ENCODE peak calls at places on chromosome 7, in four cellular contexts. C is thoracic aorta; K is tibial artery; V is CD8-positive, alpha-beta T cell. G is an unnamed sample.

GRCh38 chr7:155449008-155449879 is 8.7 kb upstream of the EN2 start:
- DNase-seq in C (no peak), V (no peak), K (no peak), G (no peak)

GRCh38 chr7:4833176-4833575 is 28.7 kb downstream of the PAPOLB start:
- DNase-seq in V (no peak), C (no peak), K (no peak), G (no peak)

GRCh38 chr7:155291045-155291530 is 6.6 kb upstream of the INSIG1 start:
- DNase-seq in V (no peak), K (no peak), C (no peak), G (no peak)

GRCh38 chr7:147923841-147924240 is 666.7 kb upstream of the C7orf33 start:
- DNase-seq in V (no peak), K (no peak), C (no peak), G (no peak)

GRCh38 chr7:28747404-28747803 is 210.7 kb downstream of the TRIL start:
- DNase-seq in V (no peak), C (no peak), K (no peak), G (no peak)

GRCh38 chr7:63067897-63068585 is 930.6 kb upstream of the ZNF722 start:
- DNase-seq in K (peak), V (no peak), C (no peak), G (no peak)

GRCh38 chr7:44194069-44194468 is 4.8 kb upstream of the GCK start:
- DNase-seq in C (no peak), V (no peak), K (no peak), G (no peak)

GRCh38 chr7:101973130-101973529 is 155.7 kb downstream of the CUX1 start:
- DNase-seq in C (no peak), K (no peak), V (no peak), G (no peak)

DNA sequence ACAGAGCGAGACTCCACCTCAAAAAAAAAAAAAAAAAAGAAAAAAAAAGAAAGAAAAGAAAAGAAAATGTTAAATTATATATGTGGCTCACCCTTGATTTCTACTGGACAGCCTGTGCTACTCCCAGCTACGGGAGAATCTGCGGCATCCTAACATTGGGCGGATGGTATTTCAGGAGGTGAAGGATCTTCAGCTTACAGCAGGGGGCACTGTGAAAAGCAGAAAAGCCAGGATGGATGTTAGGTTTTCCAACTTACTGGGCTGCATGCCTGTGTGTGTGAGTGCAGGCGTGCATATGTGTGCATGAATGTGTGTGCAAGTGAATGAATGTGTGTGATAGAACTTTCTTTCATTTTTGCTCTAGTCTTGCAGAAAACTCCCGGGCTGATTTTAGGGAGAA is 1066.5 kb downstream of the TYW1 start:
- DNase-seq in C (no peak), K (no peak), V (no peak), G (no peak)
- TF ChIP-seq CTCF in C (no peak), K (peak), V (no peak), G (peak)

GRCh38 chr7:84941936-84942335 is 244.9 kb downstream of the SEMA3D start:
- DNase-seq in C (no peak), K (no peak), V (no peak), G (no peak)
- TF ChIP-seq CTCF in C (no peak), K (no peak), V (no peak), G (no peak)

DNA sequence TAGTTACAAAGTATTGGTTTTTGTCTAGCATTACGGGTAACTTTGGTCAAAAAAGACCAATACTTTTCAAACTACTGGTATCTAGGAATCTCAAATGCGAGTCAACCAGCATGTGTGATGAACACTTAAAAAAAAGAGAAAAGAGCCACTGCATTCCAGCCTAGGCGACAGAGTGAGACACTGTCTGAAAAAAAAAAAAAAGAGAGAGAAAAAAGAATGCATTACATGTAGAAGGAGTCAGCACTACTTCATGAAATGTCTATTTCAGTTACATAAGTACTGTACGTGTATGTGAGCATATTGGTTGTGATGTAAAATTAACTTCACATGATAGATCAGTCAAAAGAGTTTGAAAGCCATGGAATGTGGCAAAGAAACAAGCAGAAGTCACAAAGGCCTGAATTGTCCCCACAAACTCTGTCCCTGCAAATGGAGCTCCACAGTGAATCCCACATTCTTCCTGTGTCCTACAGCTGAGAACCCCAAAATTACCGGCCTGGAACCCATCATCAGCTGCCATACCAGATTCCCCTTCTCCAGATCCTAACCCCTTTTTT is 1.6 kb downstream of the DENND11 start:
- DNase-seq in C (no peak), V (no peak), K (no peak), G (no peak)
- TF ChIP-seq CTCF in C (no peak), V (no peak), K (no peak), G (no peak)

GRCh38 chr7:148979827-148980226 is 48.5 kb downstream of the PDIA4 start:
- DNase-seq in V (no peak), C (no peak), K (no peak), G (no peak)

GRCh38 chr7:148986737-148987009 is 41.6 kb downstream of the PDIA4 start:
- DNase-seq in C (no peak), V (no peak), K (no peak), G (no peak)

GRCh38 chr7:148987010-148987750 is 41.1 kb downstream of the PDIA4 start:
- DNase-seq in K (peak), V (peak), C (peak), G (peak)

GRCh38 chr7:148983220-148984146 is 44.8 kb downstream of the PDIA4 start:
- DNase-seq in C (peak), K (no peak), V (peak), G (peak)

GRCh38 chr7:148982596-148983219 is 45.6 kb downstream of the PDIA4 start:
- DNase-seq in V (no peak), C (no peak), K (no peak), G (no peak)
- TF ChIP-seq CTCF in V (no peak), C (no peak), K (no peak), G (no peak)

DNA sequence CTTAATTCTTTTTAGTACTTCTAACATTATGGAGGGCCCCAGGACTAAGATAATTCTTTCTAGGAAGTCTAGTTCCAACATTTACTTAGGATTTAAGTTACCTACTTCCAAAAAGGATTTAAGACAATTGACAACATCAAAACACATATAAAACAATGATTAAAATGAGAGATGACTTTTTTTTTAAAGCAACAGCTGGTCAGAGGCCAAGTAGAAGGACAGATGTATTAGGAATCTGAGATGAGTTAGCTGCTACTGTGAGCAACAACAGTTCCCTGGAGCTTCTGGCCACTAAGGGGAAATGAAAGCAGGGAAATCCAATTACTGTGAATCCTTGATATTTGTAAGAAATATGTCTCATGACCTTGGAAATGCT is 222.3 kb downstream of the PHTF2 start:
- DNase-seq in C (no peak), V (no peak), K (no peak), G (no peak)
- TF ChIP-seq CTCF in C (no peak), V (no peak), K (no peak), G (no peak)

GRCh38 chr7:42704710-42705109 is 207.2 kb downstream of the C7orf25 start:
- DNase-seq in C (no peak), V (no peak), K (no peak), G (no peak)

GRCh38 chr7:42694894-42695553 is 216.8 kb downstream of the C7orf25 start:
- DNase-seq in K (no peak), C (no peak), V (no peak), G (no peak)

GRCh38 chr7:42699415-42700178 is 212.3 kb downstream of the C7orf25 start:
- DNase-seq in K (no peak), V (no peak), C (no peak), G (no peak)

GRCh38 chr7:42702647-42703046 is 209.2 kb downstream of the C7orf25 start:
- DNase-seq in V (no peak), K (no peak), C (no peak), G (no peak)

GRCh38 chr7:42700376-42701327 is 211.2 kb downstream of the C7orf25 start:
- DNase-seq in V (no peak), C (no peak), K (no peak), G (no peak)
- TF ChIP-seq CTCF in V (no peak), C (no peak), K (no peak), G (no peak)

DNA sequence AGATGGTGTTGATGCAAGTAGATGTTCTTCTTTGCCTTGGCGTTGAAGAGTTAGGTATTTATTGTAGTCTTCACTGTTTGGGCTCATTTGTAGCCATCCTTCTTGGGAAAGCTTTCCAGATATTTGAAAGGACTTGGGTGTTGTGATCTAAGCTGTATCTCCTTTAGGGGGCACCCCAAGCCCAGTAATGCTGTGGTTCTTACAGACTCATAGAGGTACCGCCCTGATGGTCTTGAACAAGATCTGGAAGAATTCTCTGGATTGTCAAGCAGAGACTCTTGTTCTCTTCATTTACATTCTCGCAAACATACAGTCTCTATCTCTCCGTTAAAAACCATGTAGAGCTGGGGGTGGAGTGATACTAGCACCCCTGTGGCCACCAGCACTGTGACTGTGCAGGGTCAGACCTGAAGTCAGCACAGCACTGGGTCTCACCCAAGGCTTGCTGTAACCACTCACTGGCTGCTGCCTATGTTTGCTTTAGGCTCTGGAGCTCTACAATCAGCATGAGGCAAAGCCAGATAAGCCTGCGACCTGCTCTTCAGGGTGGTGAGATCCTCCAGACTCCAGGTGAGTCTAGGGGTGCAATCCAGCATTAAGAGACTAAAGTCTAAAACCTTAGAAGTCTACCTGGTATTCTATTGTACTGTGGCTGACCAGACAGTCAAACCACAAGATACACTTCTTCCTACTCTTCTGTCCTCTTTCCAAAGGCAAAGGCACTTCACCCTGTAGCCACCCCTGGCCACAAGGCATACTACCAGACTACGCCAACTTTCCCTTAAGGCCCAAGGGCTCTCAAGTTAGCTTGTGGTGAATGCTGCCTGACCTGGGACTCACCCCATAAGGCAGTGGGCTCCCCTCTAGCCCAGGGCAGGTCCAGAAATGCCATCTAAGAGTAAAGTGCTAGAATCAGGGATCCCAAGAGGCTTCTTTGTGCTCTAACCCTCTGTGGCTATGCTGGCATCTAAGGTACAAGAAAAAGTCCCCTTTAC is 209.7 kb upstream of the TMEM196 start:
- DNase-seq in C (no peak), V (no peak), K (no peak), G (no peak)
- TF ChIP-seq CTCF in C (no peak), V (no peak), K (peak), G (no peak)

GRCh38 chr7:26480166-26480565 is 188.5 kb downstream of the SNX10 start:
- DNase-seq in C (no peak), K (no peak), V (no peak), G (no peak)
- TF ChIP-seq CTCF in C (no peak), K (no peak), V (no peak), G (no peak)

GRCh38 chr7:50655490-50655889 is 90.3 kb upstream of the DDC start:
- DNase-seq in V (no peak), C (no peak), K (peak), G (no peak)

GRCh38 chr7:50656141-50656895 is 91.1 kb upstream of the DDC start:
- DNase-seq in C (no peak), V (no peak), K (no peak), G (no peak)

GRCh38 chr7:50657912-50658311 is 92.7 kb upstream of the DDC start:
- DNase-seq in K (no peak), C (no peak), V (no peak), G (no peak)

GRCh38 chr7:50658696-50659095 is 93.5 kb upstream of the DDC start:
- DNase-seq in K (no peak), V (no peak), C (no peak), G (no peak)

GRCh38 chr7:50657341-50657873 is 92.2 kb upstream of the DDC start:
- DNase-seq in C (peak), K (peak), V (no peak), G (no peak)
- TF ChIP-seq CTCF in C (peak), K (peak), V (no peak), G (no peak)